ENCODE peak calls at places on chromosome 6, in seven cellular contexts. U, S, F, K, P, E and D are unnamed samples.

GRCh38 chr6:25138697-25139051 is 140.5 kb upstream of the CARMIL1 start:
- DNase-seq in U (peak), S (no peak), F (no peak), K (no peak), P (peak), E (no peak), D (no peak)

GRCh38 chr6:35945650-35946025 is 24.7 kb upstream of the SRPK1 start:
- DNase-seq in U (no peak), S (no peak), F (no peak), K (no peak), P (no peak), E (no peak), D (no peak)

GRCh38 chr6:167750956-167751358 is 75.8 kb upstream of the AFDN start:
- DNase-seq in U (no peak), S (no peak), F (no peak), K (no peak), P (no peak), E (peak), D (no peak)

GRCh38 chr6:7243188-7243942 is 69.6 kb downstream of the SSR1 start:
- DNase-seq in U (peak), S (peak), F (no peak), K (no peak), P (peak), E (peak), D (peak)

GRCh38 chr6:37103169-37104039 is 66.5 kb upstream of the PIM1 start:
- DNase-seq in U (peak), S (peak), F (no peak), K (peak), P (no peak), E (peak), D (peak)

GRCh38 chr6:144879436-144879835 is 594.3 kb downstream of the UTRN start:
- DNase-seq in U (no peak), S (no peak), F (no peak), K (no peak), P (no peak), E (no peak), D (no peak)

GRCh38 chr6:15264902-15265761 is 19.3 kb downstream of the JARID2 start:
- DNase-seq in U (no peak), S (no peak), F (peak), K (peak), P (no peak), E (no peak), D (peak)

GRCh38 chr6:2899596-2899995 is 3.5 kb downstream of the SERPINB9 start:
- DNase-seq in U (no peak), S (no peak), F (no peak), K (no peak), P (no peak), E (no peak), D (no peak)

GRCh38 chr6:106547053-106547414 is 82.3 kb downstream of the RTN4IP1 start:
- DNase-seq in U (no peak), S (no peak), F (no peak), K (no peak), P (no peak), E (no peak), D (peak)

GRCh38 chr6:161216616-161217205 is 57.1 kb downstream of the AGPAT4 start:
- DNase-seq in U (no peak), S (no peak), F (no peak), K (no peak), P (no peak), E (no peak), D (no peak)